ENCODE peak calls at places on chromosomes 12 and 14, in five cellular contexts. P, V, I, U and F are unnamed samples.

GRCh38 chr12:29781176-29781575 is 2.6 kb downstream of the TMTC1 start:
- DNase-seq in V (no peak), I (no peak), U (no peak), P (no peak), F (no peak)

GRCh38 chr12:108324678-108325358 is 14.3 kb downstream of the CMKLR1 start:
- DNase-seq in U (no peak), I (no peak), P (no peak), V (no peak), F (no peak)

GRCh38 chr14:91493169-91493568 is 16.9 kb downstream of the PPP4R3A start:
- DNase-seq in P (no peak), V (no peak), U (no peak), I (no peak), F (no peak)

GRCh38 chr12:3107071-3107583 is 29.9 kb downstream of the TSPAN9 start:
- DNase-seq in V (no peak), P (no peak), I (no peak), U (peak; percentile 48), F (no peak)

GRCh38 chr12:127640181-127640886 is 626.6 kb upstream of the TMEM132C start:
- DNase-seq in V (no peak), P (no peak), I (no peak), U (no peak), F (no peak)

GRCh38 chr12:62123721-62124203 is 136.4 kb upstream of the USP15 start:
- DNase-seq in U (peak; percentile 84), P (peak; percentile 57), V (peak; percentile 49), I (no peak), F (peak; percentile 44)

GRCh38 chr12:70609203-70609602 is 28.0 kb downstream of the PTPRB start:
- DNase-seq in I (no peak), U (no peak), P (no peak), V (no peak), F (no peak)

GRCh38 chr12:6764011-6764828 is 1.9 kb upstream of the PTMS start:
- DNase-seq in I (no peak), U (peak; percentile 99), P (peak; percentile 92), V (peak; percentile 90), F (peak; percentile 95)

GRCh38 chr12:64550758-64551157 is 59.5 kb upstream of the RASSF3 start:
- DNase-seq in I (no peak), U (no peak), V (no peak), P (no peak), F (no peak)

GRCh38 chr14:91245029-91245428 is 525 bp upstream of the GPR68 start:
- DNase-seq in V (no peak), U (no peak), P (no peak), I (no peak), F (no peak)

GRCh38 chr14:68741839-68742470 is 50.9 kb downstream of the ZFP36L1 start:
- DNase-seq in V (peak; percentile 87), U (no peak), I (no peak), P (no peak), F (no peak)

GRCh38 chr12:130592641-130593040 is 123.5 kb downstream of the RIMBP2 start:
- DNase-seq in V (no peak), P (no peak), I (no peak), U (no peak), F (no peak)

GRCh38 chr12:2752676-2753371 is 41.9 kb upstream of the FKBP4 start:
- DNase-seq in V (no peak), P (peak; percentile 69), I (peak; percentile 87), U (peak; percentile 93), F (peak; percentile 22)

GRCh38 chr14:99630202-99630601 is 14.7 kb upstream of the HHIPL1 start:
- DNase-seq in U (peak; percentile 53), V (no peak), P (peak; percentile 3), I (no peak), F (no peak)

GRCh38 chr12:78403136-78403535 is 461.4 kb upstream of the SYT1 start:
- DNase-seq in I (no peak), P (peak; percentile 85), U (no peak), V (no peak), F (peak; percentile 20)

GRCh38 chr12:4044101-4044500 is 170.9 kb upstream of the PARP11 start:
- DNase-seq in P (no peak), U (no peak), V (no peak), I (peak; percentile 35), F (no peak)

GRCh38 chr14:73386342-73386741 is 72.0 kb downstream of the NUMB start:
- DNase-seq in P (no peak), U (no peak), I (no peak), V (no peak), F (no peak)